ENCODE peak calls at places on chromosomes 4 and X, in ten cellular contexts. U is Caki2; S is T-helper 1 cell; Y is tibial nerve; X is germinal center; F is AG04450; H is aorta; L is body of pancreas; Q is WTC11; T is activated CD8-positive, alpha-beta memory T cell treated with anti-CD3 and anti-CD28 coated beads for 48 hours. D is an unnamed sample.

GRCh38 chr4:2068566-2068965 is 9.4 kb downstream of the NAT8L start:
- DNase-seq in U (no peak), S (no peak), Y (no peak), X (no peak), F (no peak), H (peak), L (no peak), Q (peak), T (no peak), D (no peak)

GRCh38 chrX:21966866-21967265 is 26.4 kb downstream of the SMS start:
- DNase-seq in U (no peak), S (no peak), Y (no peak), X (no peak), F (no peak), H (no peak), L (no peak), Q (no peak), T (no peak), D (no peak)

GRCh38 chr4:111847256-111848108 is 297.8 kb upstream of the FAM241A start:
- DNase-seq in U (no peak), S (no peak), Y (no peak), X (no peak), F (no peak), H (no peak), L (no peak), Q (no peak), T (no peak), D (no peak)

GRCh38 chrX:136039485-136039884 is 54.2 kb downstream of the SLC9A6 start:
- DNase-seq in U (no peak), S (no peak), Y (no peak), X (no peak), F (no peak), H (no peak), L (no peak), Q (no peak), T (no peak), D (no peak)

GRCh38 chr4:82809614-82810013 is 11.0 kb upstream of the SCD5 start:
- DNase-seq in U (no peak), S (no peak), Y (no peak), X (no peak), F (no peak), H (no peak), L (no peak), Q (no peak), T (no peak), D (no peak)

GRCh38 chrX:38154818-38155217 is 65.9 kb downstream of the SRPX start:
- DNase-seq in U (no peak), S (no peak), Y (no peak), X (no peak), F (no peak), H (no peak), L (no peak), Q (no peak), T (no peak), D (peak)

GRCh38 chrX:116009871-116010710 is 160.5 kb upstream of the AGTR2 start:
- DNase-seq in U (no peak), S (no peak), Y (no peak), X (no peak), F (no peak), H (peak), L (peak), Q (peak), T (no peak), D (peak)

GRCh38 chr4:37561803-37562207 is 124.4 kb downstream of the RELL1 start:
- DNase-seq in U (peak), S (peak), Y (no peak), X (no peak), F (peak), H (no peak), L (no peak), Q (no peak), T (no peak), D (no peak)

GRCh38 chr4:39719804-39720580 is 22.1 kb downstream of the UBE2K start:
- DNase-seq in U (no peak), S (no peak), Y (no peak), X (no peak), F (no peak), H (no peak), L (no peak), Q (no peak), T (no peak), D (no peak)

GRCh38 chr4:78774395-78774794 is 1.8 kb upstream of the BMP2K start:
- DNase-seq in U (peak), S (no peak), Y (no peak), X (no peak), F (no peak), H (no peak), L (no peak), Q (no peak), T (no peak), D (no peak)

GRCh38 chr4:70651864-70652506 is 14.3 kb downstream of the JCHAIN start:
- DNase-seq in U (peak), S (peak), Y (no peak), X (peak), F (no peak), H (no peak), L (no peak), Q (no peak), T (no peak), D (no peak)

GRCh38 chr4:139921551-139922184 is 232.3 kb downstream of the MAML3 start:
- DNase-seq in U (no peak), S (no peak), Y (no peak), X (no peak), F (no peak), H (no peak), L (peak), Q (no peak), T (no peak), D (no peak)

GRCh38 chr4:89838005-89838404 is 1.0 kb upstream of the SNCA start:
- DNase-seq in U (no peak), S (no peak), Y (no peak), X (no peak), F (no peak), H (no peak), L (no peak), Q (no peak), T (no peak), D (no peak)

GRCh38 chr4:26144526-26145167 is 176.2 kb upstream of the RBPJ start:
- DNase-seq in U (no peak), S (no peak), Y (no peak), X (no peak), F (no peak), H (no peak), L (no peak), Q (no peak), T (no peak), D (no peak)

GRCh38 chr4:56958111-56958517 is 19.3 kb downstream of the NOA1 start:
- DNase-seq in U (no peak), S (no peak), Y (peak), X (no peak), F (peak), H (peak), L (peak), Q (no peak), T (no peak), D (peak)

GRCh38 chrX:43679058-43679457 is 23.0 kb downstream of the MAOA start:
- DNase-seq in U (no peak), S (no peak), Y (no peak), X (no peak), F (no peak), H (no peak), L (no peak), Q (no peak), T (no peak), D (no peak)

GRCh38 chr4:152360045-152360410 is 175.9 kb downstream of the FBXW7 start:
- DNase-seq in U (no peak), S (no peak), Y (no peak), X (no peak), F (no peak), H (no peak), L (no peak), Q (no peak), T (no peak), D (no peak)

GRCh38 chr4:8117278-8117682 is 41.3 kb downstream of the ABLIM2 start:
- DNase-seq in U (peak), S (peak), Y (no peak), X (peak), F (no peak), H (no peak), L (peak), Q (peak), T (no peak), D (peak)

GRCh38 chr4:186557486-186557885 is 2.1 kb upstream of the MTNR1A start:
- DNase-seq in U (no peak), S (no peak), Y (no peak), X (no peak), F (no peak), H (no peak), L (no peak), Q (no peak), T (no peak), D (peak)

GRCh38 chr4:127236875-127237274 is 395.9 kb upstream of the INTU start:
- DNase-seq in U (no peak), S (no peak), Y (no peak), X (no peak), F (peak), H (no peak), L (no peak), Q (no peak), T (no peak), D (peak)

GRCh38 chr4:119300072-119300387 is 21.9 kb downstream of the FABP2 start:
- DNase-seq in U (no peak), S (no peak), Y (no peak), X (no peak), F (no peak), H (peak), L (peak), Q (peak), T (peak), D (peak)

GRCh38 chrX:9940397-9940796 is 26.8 kb upstream of the CLDN34 start:
- DNase-seq in U (peak), S (no peak), Y (no peak), X (no peak), F (peak), H (no peak), L (no peak), Q (no peak), T (no peak), D (no peak)

GRCh38 chrX:37603938-37604409 is 32.5 kb downstream of the LANCL3 start:
- DNase-seq in U (no peak), S (peak), Y (no peak), X (no peak), F (no peak), H (no peak), L (peak), Q (no peak), T (no peak), D (no peak)

GRCh38 chr4:18075823-18076433 is 54.4 kb upstream of the LCORL start:
- DNase-seq in U (no peak), S (peak), Y (no peak), X (no peak), F (no peak), H (peak), L (peak), Q (peak), T (peak), D (no peak)

GRCh38 chr4:5452156-5452555 is 256.2 kb downstream of the EVC2 start:
- DNase-seq in U (no peak), S (no peak), Y (no peak), X (no peak), F (no peak), H (no peak), L (no peak), Q (no peak), T (no peak), D (no peak)

GRCh38 chr4:169619518-169619957 is 840 bp upstream of the CLCN3 start:
- DNase-seq in U (peak), S (peak), Y (no peak), X (peak), F (no peak), H (no peak), L (peak), Q (peak), T (peak), D (no peak)

GRCh38 chr4:60605651-60606354 is 594.3 kb upstream of the ADGRL3 start:
- DNase-seq in U (no peak), S (no peak), Y (no peak), X (no peak), F (no peak), H (no peak), L (no peak), Q (no peak), T (no peak), D (peak)

GRCh38 chr4:110533590-110533910 is 57.6 kb downstream of the ENPEP start:
- DNase-seq in U (no peak), S (no peak), Y (no peak), X (no peak), F (no peak), H (no peak), L (no peak), Q (no peak), T (no peak), D (no peak)

GRCh38 chr4:155568641-155569040 is 98.0 kb upstream of the GUCY1A1 start:
- DNase-seq in U (no peak), S (no peak), Y (no peak), X (no peak), F (no peak), H (no peak), L (no peak), Q (no peak), T (no peak), D (no peak)

GRCh38 chrX:69153060-69153730 is 12.1 kb downstream of the PJA1 start:
- DNase-seq in U (no peak), S (no peak), Y (peak), X (no peak), F (no peak), H (peak), L (no peak), Q (peak), T (no peak), D (no peak)

GRCh38 chr4:23114538-23114937 is 421.8 kb downstream of the GBA3 start:
- DNase-seq in U (no peak), S (peak), Y (no peak), X (no peak), F (no peak), H (no peak), L (no peak), Q (no peak), T (no peak), D (no peak)

GRCh38 chrX:1581132-1581531 is 10.3 kb upstream of the AKAP17A start:
- DNase-seq in U (no peak), S (peak), Y (no peak), X (peak), F (no peak), H (no peak), L (peak), Q (peak), T (peak), D (no peak)

GRCh38 chrX:34371740-34372139 is 239.6 kb upstream of the FAM47A start:
- DNase-seq in U (no peak), S (no peak), Y (no peak), X (no peak), F (no peak), H (no peak), L (no peak), Q (no peak), T (no peak), D (no peak)

GRCh38 chrX:138775501-138775900 is 64.0 kb upstream of the FGF13 start:
- DNase-seq in U (peak), S (no peak), Y (no peak), X (peak), F (no peak), H (no peak), L (no peak), Q (no peak), T (no peak), D (peak)

GRCh38 chr4:72471816-72472215 is 97.2 kb downstream of the ADAMTS3 start:
- DNase-seq in U (no peak), S (no peak), Y (no peak), X (no peak), F (no peak), H (no peak), L (no peak), Q (no peak), T (no peak), D (no peak)

GRCh38 chr4:22315643-22316042 is 200.2 kb downstream of the ADGRA3 start:
- DNase-seq in U (no peak), S (no peak), Y (no peak), X (no peak), F (no peak), H (no peak), L (no peak), Q (no peak), T (no peak), D (no peak)